ENCODE peak calls at places on chromosomes 7 and 10, in six cellular contexts. O, B, K, X, W and N are unnamed samples.

GRCh38 chr7:75906991-75907667 is 7.8 kb upstream of the POR start:
- DNase-seq in O (no peak), B (no peak), K (peak; percentile 47), X (no peak), W (no peak), N (no peak)

GRCh38 chr7:127874951-127875608 is 156.2 kb downstream of the LRRC4 start:
- DNase-seq in O (no peak), B (no peak), K (no peak), X (no peak), W (no peak), N (no peak)

GRCh38 chr10:119344381-119344780 is 137.0 kb downstream of the GRK5 start:
- DNase-seq in O (no peak), B (no peak), K (no peak), X (no peak), W (no peak), N (no peak)

GRCh38 chr7:24572421-24573007 is 738 bp upstream of the PALS2 start:
- DNase-seq in O (no peak), B (peak; percentile 7), K (peak; percentile 12), X (no peak), W (peak; percentile 39), N (peak; percentile 68)

GRCh38 chr10:107409517-107409916 is 245.0 kb upstream of the SORCS1 start:
- DNase-seq in O (no peak), B (no peak), K (no peak), X (no peak), W (no peak), N (no peak)

GRCh38 chr10:18738835-18739234 is 79.6 kb downstream of the ARL5B start:
- DNase-seq in O (no peak), B (no peak), K (no peak), X (peak; percentile 70), W (no peak), N (no peak)

GRCh38 chr7:128863433-128863989 is 855 bp downstream of the ATP6V1F start:
- DNase-seq in O (no peak), B (peak; percentile 31), K (peak; percentile 76), X (no peak), W (no peak), N (peak; percentile 27)

GRCh38 chr7:12754179-12754578 is 66.7 kb downstream of the ARL4A start:
- DNase-seq in O (no peak), B (no peak), K (no peak), X (no peak), W (no peak), N (no peak)

GRCh38 chr10:69096045-69096444 is 8.1 kb downstream of the SRGN start:
- DNase-seq in O (no peak), B (no peak), K (no peak), X (no peak), W (no peak), N (no peak)

GRCh38 chr10:15759265-15759664 is 39.5 kb upstream of the ITGA8 start:
- DNase-seq in O (no peak), B (no peak), K (no peak), X (no peak), W (no peak), N (no peak)

GRCh38 chr10:131876543-131876942 is 24.3 kb upstream of the PPP2R2D start:
- DNase-seq in O (no peak), B (no peak), K (no peak), X (no peak), W (no peak), N (no peak)

GRCh38 chr7:114109299-114109698 is 190.5 kb upstream of the PPP1R3A start:
- DNase-seq in O (no peak), B (no peak), K (no peak), X (no peak), W (no peak), N (no peak)

GRCh38 chr10:12697741-12698140 is 303.8 kb downstream of the CCDC3 start:
- DNase-seq in O (no peak), B (no peak), K (no peak), X (no peak), W (no peak), N (no peak)

GRCh38 chr7:7857143-7857583 is 111.4 kb upstream of the GLCCI1 start:
- DNase-seq in O (no peak), B (no peak), K (no peak), X (no peak), W (no peak), N (no peak)

GRCh38 chr7:157895520-157896375 is 558.9 kb downstream of the DNAJB6 start:
- DNase-seq in O (no peak), B (no peak), K (no peak), X (no peak), W (no peak), N (no peak)